ENCODE peak calls at places on chromosomes 13 and 19, in six cellular contexts. One of them, this sample, is unnamed. For H3K4me1, the result is how much of the 10 kb centered on the place peaks cover.

GRCh38 chr19:37148214-37148613 is 24.3 kb downstream of the ZNF585A start:
- DNase-seq in CD4-positive, CD25-positive, alpha-beta regulatory T cell: no peak
- DNase-seq in uterus: no peak
- DNase-seq in A549: no peak
- DNase-seq in tibial artery: no peak
- DNase-seq in hepatocyte: no peak
- DNase-seq in this sample: no peak

GRCh38 chr13:48412881-48413351 is at the start of gene LPAR6:
- DNase-seq in hepatocyte: peak
- DNase-seq in uterus: no peak
- DNase-seq in tibial artery: no peak
- DNase-seq in CD4-positive, CD25-positive, alpha-beta regulatory T cell: peak
- DNase-seq in A549: no peak
- DNase-seq in this sample: peak

GRCh38 chr13:62781866-62782265 is 1366.2 kb upstream of the PCDH20 start:
- DNase-seq in tibial artery: no peak
- DNase-seq in CD4-positive, CD25-positive, alpha-beta regulatory T cell: no peak
- DNase-seq in uterus: no peak
- DNase-seq in hepatocyte: no peak
- DNase-seq in A549: peak
- DNase-seq in this sample: no peak

GRCh38 chr19:287381-287871 is 3.8 kb downstream of the PLPP2 start:
- DNase-seq in hepatocyte: no peak
- DNase-seq in A549: no peak
- DNase-seq in CD4-positive, CD25-positive, alpha-beta regulatory T cell: no peak
- DNase-seq in uterus: no peak
- DNase-seq in tibial artery: no peak
- DNase-seq in this sample: no peak

GRCh38 chr19:4130635-4131438 is 6.9 kb upstream of the MAP2K2 start:
- DNase-seq in hepatocyte: peak
- DNase-seq in tibial artery: no peak
- DNase-seq in CD4-positive, CD25-positive, alpha-beta regulatory T cell: no peak
- DNase-seq in uterus: no peak
- DNase-seq in A549: peak
- DNase-seq in this sample: peak

GRCh38 chr19:55084416-55084815 is 8.7 kb downstream of the EPS8L1 start:
- DNase-seq in CD4-positive, CD25-positive, alpha-beta regulatory T cell: no peak
- DNase-seq in hepatocyte: no peak
- DNase-seq in uterus: no peak
- DNase-seq in A549: no peak
- DNase-seq in tibial artery: no peak
- DNase-seq in this sample: no peak

GRCh38 chr13:110269509-110270185 is 37.3 kb downstream of the COL4A1 start:
- DNase-seq in hepatocyte: no peak
- DNase-seq in CD4-positive, CD25-positive, alpha-beta regulatory T cell: no peak
- DNase-seq in tibial artery: no peak
- DNase-seq in A549: no peak
- DNase-seq in uterus: no peak
- DNase-seq in this sample: no peak

GRCh38 chr19:566844-567243 is 5.6 kb upstream of the BSG start:
- DNase-seq in uterus: no peak
- DNase-seq in hepatocyte: no peak
- DNase-seq in tibial artery: no peak
- DNase-seq in CD4-positive, CD25-positive, alpha-beta regulatory T cell: no peak
- DNase-seq in A549: no peak
- DNase-seq in this sample: no peak

GRCh38 chr19:19475845-19476828 is 39.2 kb downstream of the TSSK6 start:
- DNase-seq in uterus: no peak
- DNase-seq in A549: peak
- DNase-seq in CD4-positive, CD25-positive, alpha-beta regulatory T cell: no peak
- DNase-seq in tibial artery: no peak
- DNase-seq in hepatocyte: no peak
- DNase-seq in this sample: no peak

GRCh38 chr19:2584002-2584401 is 108.1 kb downstream of the GADD45B start:
- DNase-seq in A549: no peak
- DNase-seq in tibial artery: no peak
- DNase-seq in uterus: no peak
- DNase-seq in hepatocyte: no peak
- DNase-seq in CD4-positive, CD25-positive, alpha-beta regulatory T cell: no peak
- DNase-seq in this sample: no peak

GRCh38 chr13:77733674-77734073 is 36.2 kb downstream of the SLAIN1 start:
- DNase-seq in A549: no peak
- DNase-seq in CD4-positive, CD25-positive, alpha-beta regulatory T cell: no peak
- DNase-seq in hepatocyte: no peak
- DNase-seq in uterus: no peak
- DNase-seq in tibial artery: no peak
- DNase-seq in this sample: peak

GRCh38 chr19:39428309-39429112 is 7.2 kb downstream of the RPS16 start:
- DNase-seq in tibial artery: no peak
- DNase-seq in hepatocyte: peak
- DNase-seq in CD4-positive, CD25-positive, alpha-beta regulatory T cell: no peak
- DNase-seq in uterus: peak
- DNase-seq in A549: peak
- DNase-seq in this sample: peak

GRCh38 chr19:47615714-47616113 is 6.8 kb downstream of the BICRA start:
- DNase-seq in A549: no peak
- DNase-seq in CD4-positive, CD25-positive, alpha-beta regulatory T cell: no peak
- DNase-seq in uterus: no peak
- DNase-seq in hepatocyte: no peak
- DNase-seq in tibial artery: no peak
- DNase-seq in this sample: no peak

GRCh38 chr13:45205124-45205523 is 4.3 kb upstream of the KCTD4 start:
- DNase-seq in uterus: no peak
- DNase-seq in hepatocyte: no peak
- DNase-seq in CD4-positive, CD25-positive, alpha-beta regulatory T cell: no peak
- DNase-seq in A549: no peak
- DNase-seq in tibial artery: no peak
- DNase-seq in this sample: no peak

GRCh38 chr13:33490461-33491327 is 205.1 kb upstream of the STARD13 start:
- DNase-seq in A549: no peak
- DNase-seq in CD4-positive, CD25-positive, alpha-beta regulatory T cell: no peak
- DNase-seq in uterus: no peak
- DNase-seq in tibial artery: no peak
- DNase-seq in hepatocyte: no peak
- DNase-seq in this sample: no peak

GRCh38 chr19:17089238-17089637 is 13.7 kb downstream of the MYO9B start:
- DNase-seq in A549: no peak
- DNase-seq in CD4-positive, CD25-positive, alpha-beta regulatory T cell: no peak
- DNase-seq in tibial artery: no peak
- DNase-seq in hepatocyte: peak
- DNase-seq in uterus: peak
- DNase-seq in this sample: no peak

GRCh38 chr13:47901451-47901850 is 99.6 kb downstream of the SUCLA2 start:
- DNase-seq in uterus: no peak
- DNase-seq in tibial artery: no peak
- DNase-seq in CD4-positive, CD25-positive, alpha-beta regulatory T cell: no peak
- DNase-seq in A549: no peak
- DNase-seq in hepatocyte: no peak
- DNase-seq in this sample: no peak

GRCh38 chr13:110557610-110558305 is 3.8 kb downstream of the RAB20 start:
- DNase-seq in A549: no peak
- DNase-seq in uterus: no peak
- DNase-seq in tibial artery: no peak
- DNase-seq in CD4-positive, CD25-positive, alpha-beta regulatory T cell: no peak
- DNase-seq in hepatocyte: no peak
- DNase-seq in this sample: no peak

GRCh38 chr19:995051-995827 is 5.0 kb upstream of the GRIN3B start:
- DNase-seq in hepatocyte: no peak
- DNase-seq in A549: no peak
- DNase-seq in CD4-positive, CD25-positive, alpha-beta regulatory T cell: no peak
- DNase-seq in tibial artery: no peak
- DNase-seq in uterus: no peak
- DNase-seq in this sample: no peak

GRCh38 chr19:3270908-3271307 is 46.4 kb downstream of the CELF5 start:
- DNase-seq in uterus: no peak
- DNase-seq in tibial artery: no peak
- DNase-seq in hepatocyte: peak
- DNase-seq in CD4-positive, CD25-positive, alpha-beta regulatory T cell: peak
- DNase-seq in A549: no peak
- DNase-seq in this sample: no peak

GRCh38 chr19:3389876-3390361 is 23.5 kb downstream of the NFIC start:
- DNase-seq in CD4-positive, CD25-positive, alpha-beta regulatory T cell: no peak
- DNase-seq in hepatocyte: no peak
- DNase-seq in A549: no peak
- DNase-seq in tibial artery: no peak
- DNase-seq in uterus: no peak
- DNase-seq in this sample: no peak

GRCh38 chr13:33410619-33411018 is 125.1 kb upstream of the STARD13 start:
- DNase-seq in tibial artery: no peak
- DNase-seq in CD4-positive, CD25-positive, alpha-beta regulatory T cell: no peak
- DNase-seq in hepatocyte: no peak
- DNase-seq in uterus: no peak
- DNase-seq in A549: no peak
- DNase-seq in this sample: no peak

GRCh38 chr13:45167611-45168554 is 33.0 kb downstream of the KCTD4 start:
- DNase-seq in uterus: no peak
- DNase-seq in hepatocyte: peak
- DNase-seq in A549: peak
- DNase-seq in CD4-positive, CD25-positive, alpha-beta regulatory T cell: no peak
- DNase-seq in tibial artery: no peak
- DNase-seq in this sample: peak

GRCh38 chr13:45742985-45743384 is 40.9 kb downstream of the CBY2 start:
- DNase-seq in CD4-positive, CD25-positive, alpha-beta regulatory T cell: no peak
- DNase-seq in A549: no peak
- DNase-seq in uterus: no peak
- DNase-seq in tibial artery: no peak
- DNase-seq in hepatocyte: no peak
- DNase-seq in this sample: no peak

GRCh38 chr13:30648522-30649012 is 30.8 kb downstream of the USPL1 start:
- DNase-seq in hepatocyte: no peak
- DNase-seq in uterus: no peak
- DNase-seq in CD4-positive, CD25-positive, alpha-beta regulatory T cell: no peak
- DNase-seq in tibial artery: no peak
- DNase-seq in A549: no peak
- DNase-seq in this sample: no peak

GRCh38 chr13:67651908-67652307 is 421.8 kb upstream of the PCDH9 start:
- DNase-seq in A549: no peak
- DNase-seq in CD4-positive, CD25-positive, alpha-beta regulatory T cell: no peak
- DNase-seq in tibial artery: no peak
- DNase-seq in hepatocyte: no peak
- DNase-seq in uterus: no peak
- DNase-seq in this sample: no peak

GRCh38 chr19:17001603-17002183 is 24.9 kb downstream of the CPAMD8 start:
- DNase-seq in hepatocyte: no peak
- DNase-seq in CD4-positive, CD25-positive, alpha-beta regulatory T cell: peak
- DNase-seq in tibial artery: no peak
- DNase-seq in uterus: no peak
- DNase-seq in A549: no peak
- DNase-seq in this sample: peak

GRCh38 chr19:45251452-45252354 is 632 bp downstream of the MARK4 start:
- DNase-seq in tibial artery: no peak
- DNase-seq in hepatocyte: peak
- DNase-seq in A549: no peak
- DNase-seq in uterus: peak
- DNase-seq in CD4-positive, CD25-positive, alpha-beta regulatory T cell: no peak
- DNase-seq in this sample: no peak

GRCh38 chr13:36297259-36297599 is 385 bp downstream of the CCDC169 start:
- DNase-seq in A549: peak
- DNase-seq in CD4-positive, CD25-positive, alpha-beta regulatory T cell: no peak
- DNase-seq in tibial artery: no peak
- DNase-seq in uterus: no peak
- DNase-seq in hepatocyte: no peak
- DNase-seq in this sample: peak

GRCh38 chr13:29886446-29886845 is 36.0 kb upstream of the UBL3 start:
- DNase-seq in tibial artery: no peak
- DNase-seq in hepatocyte: no peak
- DNase-seq in uterus: no peak
- DNase-seq in A549: no peak
- DNase-seq in CD4-positive, CD25-positive, alpha-beta regulatory T cell: no peak
- DNase-seq in this sample: no peak

GRCh38 chr19:49861127-49861526 is 6.2 kb downstream of the PNKP start:
- DNase-seq in tibial artery: no peak
- DNase-seq in hepatocyte: peak
- DNase-seq in uterus: peak
- DNase-seq in A549: no peak
- DNase-seq in CD4-positive, CD25-positive, alpha-beta regulatory T cell: no peak
- DNase-seq in this sample: peak
- H3K4me1 ChIP-seq in tibial artery: under half
- H3K4me1 ChIP-seq in hepatocyte: under half
- H3K4me1 ChIP-seq in uterus: under half
- H3K4me1 ChIP-seq in A549: under half
- H3K4me1 ChIP-seq in CD4-positive, CD25-positive, alpha-beta regulatory T cell: under half
- H3K4me1 ChIP-seq in this sample: under half

GRCh38 chr19:10109528-10109927 is 2.0 kb upstream of the P2RY11 start:
- DNase-seq in tibial artery: no peak
- DNase-seq in hepatocyte: no peak
- DNase-seq in CD4-positive, CD25-positive, alpha-beta regulatory T cell: no peak
- DNase-seq in uterus: no peak
- DNase-seq in A549: no peak
- DNase-seq in this sample: no peak
- H3K4me1 ChIP-seq in tibial artery: under half
- H3K4me1 ChIP-seq in hepatocyte: under half
- H3K4me1 ChIP-seq in CD4-positive, CD25-positive, alpha-beta regulatory T cell: half or more
- H3K4me1 ChIP-seq in uterus: under half
- H3K4me1 ChIP-seq in A549: under half
- H3K4me1 ChIP-seq in this sample: under half

DNA sequence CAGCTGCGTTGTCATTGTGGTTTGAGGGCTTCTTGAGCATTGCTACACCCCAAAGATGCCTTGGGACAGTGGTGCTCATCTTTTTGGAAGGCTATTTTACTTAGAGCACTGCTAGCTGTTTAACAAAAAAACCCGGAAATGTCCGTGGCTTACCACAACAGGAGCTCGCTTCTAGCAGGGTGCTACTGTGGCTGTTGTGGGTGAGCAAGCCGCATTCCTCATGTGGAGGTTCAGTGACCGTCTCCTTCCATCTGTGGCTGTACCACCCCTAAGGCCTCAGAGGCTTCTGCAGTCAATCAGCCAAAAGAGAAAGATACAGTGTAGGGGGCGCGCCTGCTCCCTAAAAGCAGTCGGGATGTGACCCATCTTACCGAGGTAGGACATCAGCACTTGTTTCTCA is 1004.2 kb downstream of the UQCRFS1 start:
- DNase-seq in CD4-positive, CD25-positive, alpha-beta regulatory T cell: no peak
- DNase-seq in hepatocyte: no peak
- DNase-seq in uterus: no peak
- DNase-seq in A549: no peak
- DNase-seq in tibial artery: no peak
- DNase-seq in this sample: no peak
- H3K4me1 ChIP-seq in CD4-positive, CD25-positive, alpha-beta regulatory T cell: under half
- H3K4me1 ChIP-seq in hepatocyte: under half
- H3K4me1 ChIP-seq in uterus: under half
- H3K4me1 ChIP-seq in A549: under half
- H3K4me1 ChIP-seq in tibial artery: under half
- H3K4me1 ChIP-seq in this sample: under half

DNA sequence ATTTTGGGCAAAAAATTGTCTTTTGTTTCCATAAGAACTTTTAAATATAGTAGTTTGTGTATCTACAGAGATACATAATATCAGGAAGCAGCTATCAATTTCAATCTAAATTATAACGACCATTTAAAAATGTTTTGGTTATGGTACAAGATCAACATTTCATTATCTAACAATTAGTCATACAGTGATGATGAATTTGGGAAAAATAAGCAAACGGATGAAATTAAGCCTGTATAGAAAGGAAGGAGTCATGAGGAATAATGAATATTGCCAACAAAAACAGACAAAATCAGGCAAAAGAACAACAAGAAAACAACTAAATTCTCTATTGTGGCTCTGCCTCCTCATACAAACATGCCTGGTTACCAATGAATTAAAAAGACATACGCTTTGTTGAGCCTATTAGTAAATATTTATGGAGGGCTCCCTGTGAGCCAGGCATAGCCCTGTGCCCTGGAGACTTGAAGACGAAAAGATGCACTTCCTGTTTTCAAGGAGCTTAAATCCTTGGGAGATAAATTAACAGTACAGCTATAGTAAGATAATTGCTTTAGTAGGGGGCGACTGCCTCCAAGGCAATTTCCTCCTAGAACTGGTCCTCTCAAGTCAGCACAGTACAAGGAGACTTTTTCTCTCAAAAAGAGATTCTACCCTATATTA is 73.0 kb downstream of the NALCN start:
- DNase-seq in hepatocyte: no peak
- DNase-seq in tibial artery: no peak
- DNase-seq in CD4-positive, CD25-positive, alpha-beta regulatory T cell: no peak
- DNase-seq in uterus: no peak
- DNase-seq in A549: no peak
- DNase-seq in this sample: no peak
- H3K4me1 ChIP-seq in hepatocyte: under half
- H3K4me1 ChIP-seq in tibial artery: under half
- H3K4me1 ChIP-seq in CD4-positive, CD25-positive, alpha-beta regulatory T cell: under half
- H3K4me1 ChIP-seq in uterus: under half
- H3K4me1 ChIP-seq in A549: under half
- H3K4me1 ChIP-seq in this sample: under half

This sample was measured in small intestine.